ENCODE peak calls at places on chromosomes 3 and 15, in nine cellular contexts. B is pancreas, L is BJ, V is heart left ventricle, X is NB4, A is skeletal muscle cell, M is HFF-Myc, Z is AG04450, N is psoas muscle. F is an unnamed sample.

GRCh38 chr3:2847062-2847841 is 262.9 kb downstream of the IL5RA start:
- DNase-seq in B (no peak), L (no peak), V (no peak), X (no peak), A (no peak), M (no peak), Z (no peak), N (no peak), F (no peak)

GRCh38 chr15:60370804-60371700 is 26.7 kb downstream of the ANXA2 start:
- DNase-seq in B (peak; percentile 67), L (peak; percentile 97), V (no peak), X (no peak), A (peak; percentile 95), M (peak; percentile 99), Z (peak; percentile 94), N (peak; percentile 77), F (peak; percentile 93)

GRCh38 chr3:25155696-25156471 is 272.2 kb upstream of the RARB start:
- DNase-seq in B (no peak), L (no peak), V (no peak), X (no peak), A (no peak), M (peak; percentile 67), Z (no peak), N (no peak), F (peak; percentile 6)

GRCh38 chr15:71800835-71801745 is 9.3 kb upstream of the NR2E3 start:
- DNase-seq in B (peak; percentile 72), L (no peak), V (no peak), X (peak; percentile 57), A (peak; percentile 63), M (peak; percentile 84), Z (peak; percentile 67), N (no peak), F (peak; percentile 59)

GRCh38 chr3:148126962-148127361 is 570.7 kb upstream of the AGTR1 start:
- DNase-seq in B (no peak), L (no peak), V (no peak), X (no peak), A (no peak), M (no peak), Z (no peak), N (no peak), F (no peak)

GRCh38 chr3:111944377-111944776 is 34.4 kb upstream of the ABHD10 start:
- DNase-seq in B (no peak), L (no peak), V (no peak), X (no peak), A (no peak), M (no peak), Z (no peak), N (no peak), F (no peak)

GRCh38 chr15:67882487-67883227 is 42.8 kb upstream of the RNU6-1 start:
- DNase-seq in B (no peak), L (no peak), V (no peak), X (peak; percentile 93), A (no peak), M (no peak), Z (no peak), N (no peak), F (no peak)

GRCh38 chr3:64056616-64057165 is 33.4 kb upstream of the PSMD6 start:
- DNase-seq in B (no peak), L (no peak), V (no peak), X (no peak), A (peak; percentile 79), M (no peak), Z (peak; percentile 16), N (no peak), F (peak; percentile 35)

GRCh38 chr3:148708409-148708808 is 10.7 kb downstream of the AGTR1 start:
- DNase-seq in B (no peak), L (no peak), V (no peak), X (no peak), A (no peak), M (no peak), Z (no peak), N (no peak), F (no peak)

GRCh38 chr15:63583027-63583426 is 14.2 kb upstream of the FBXL22 start:
- DNase-seq in B (no peak), L (peak; percentile 76), V (no peak), X (no peak), A (no peak), M (no peak), Z (no peak), N (no peak), F (peak; percentile 73)

GRCh38 chr15:61411941-61412510 is 182.9 kb upstream of the RORA start:
- DNase-seq in B (no peak), L (no peak), V (no peak), X (no peak), A (no peak), M (no peak), Z (no peak), N (no peak), F (no peak)

GRCh38 chr15:65069179-65069578 is 1.4 kb upstream of the RASL12 start:
- DNase-seq in B (peak; percentile 28), L (peak; percentile 91), V (peak; percentile 51), X (no peak), A (peak; percentile 90), M (peak; percentile 98), Z (peak; percentile 99), N (no peak), F (no peak)

GRCh38 chr3:107367353-107367752 is 9.9 kb upstream of the CCDC54 start:
- DNase-seq in B (no peak), L (peak; percentile 10), V (no peak), X (peak; percentile 62), A (peak; percentile 34), M (peak; percentile 41), Z (peak; percentile 57), N (no peak), F (no peak)

GRCh38 chr3:76310661-76311060 is 525.3 kb upstream of the ZNF717 start:
- DNase-seq in B (no peak), L (no peak), V (no peak), X (no peak), A (no peak), M (no peak), Z (no peak), N (no peak), F (no peak)
- H3K4me3 ChIP-seq in B (no peak overlapping the region), L (no peak overlapping the region), V (no peak overlapping the region), X (no peak overlapping the region), A (no peak overlapping the region), M (no peak overlapping the region), Z (peak overlapping the region; percentile 67), N (no peak overlapping the region), F (no peak overlapping the region)

DNA sequence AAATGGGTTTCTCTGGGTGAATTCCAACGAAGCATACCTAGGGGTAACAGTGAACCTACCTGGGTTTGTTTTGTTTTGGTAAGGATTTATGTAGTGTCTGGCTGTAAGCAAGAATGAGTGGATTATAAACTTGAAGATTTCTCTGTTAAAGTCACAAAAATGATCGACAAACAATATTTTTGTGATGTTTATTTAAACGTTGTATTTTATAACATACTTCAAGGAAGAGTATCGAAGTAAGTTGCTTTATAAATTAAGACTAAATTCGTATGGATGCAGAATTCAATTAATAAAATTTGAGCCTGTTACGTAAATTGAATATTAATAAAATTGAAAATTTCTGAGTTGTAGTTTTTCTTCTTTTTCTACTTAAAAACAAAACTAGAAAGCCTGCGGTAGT is 982 bp upstream of the ZDHHC23 start:
- DNase-seq in B (no peak), L (no peak), V (no peak), X (no peak), A (no peak), M (no peak), Z (no peak), N (no peak), F (no peak)
- H3K4me3 ChIP-seq in B (peak overlapping the region; percentile 89), L (peak overlapping the region; percentile 56), V (peak overlapping the region; percentile 66), X (peak overlapping the region; percentile 49), A (no peak overlapping the region), M (peak overlapping the region; percentile 63), Z (no peak overlapping the region), N (peak overlapping the region; percentile 93), F (peak overlapping the region; percentile 77)

DNA sequence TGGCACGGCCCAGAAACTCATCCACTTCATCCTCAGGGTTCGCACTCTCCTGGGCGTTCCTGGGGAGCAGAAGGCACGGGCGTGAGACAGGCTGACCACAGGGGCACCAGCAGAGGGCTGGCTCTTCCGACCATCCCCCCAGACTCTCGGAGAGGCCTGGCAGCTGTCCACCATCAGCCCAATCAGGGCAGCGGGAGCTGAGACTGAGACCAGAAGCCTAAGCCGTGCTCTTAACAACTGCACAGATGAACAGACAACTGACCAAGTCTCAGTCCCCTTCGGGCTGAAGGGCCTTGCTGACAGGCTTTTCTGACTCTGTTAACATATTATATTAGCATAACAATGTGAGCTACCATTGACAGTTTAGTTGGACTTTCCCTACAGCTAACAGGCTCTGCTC is 118.0 kb downstream of the SEC22A start:
- DNase-seq in B (no peak), L (no peak), V (peak; percentile 57), X (no peak), A (no peak), M (no peak), Z (no peak), N (no peak), F (no peak)
- H3K4me3 ChIP-seq in B (no peak overlapping the region), L (no peak overlapping the region), V (no peak overlapping the region), X (no peak overlapping the region), A (no peak overlapping the region), M (no peak overlapping the region), Z (no peak overlapping the region), N (no peak overlapping the region), F (no peak overlapping the region)

GRCh38 chr15:31100738-31101137 is 787 bp downstream of the TRPM1 start:
- DNase-seq in B (no peak), L (no peak), V (no peak), X (no peak), A (no peak), M (no peak), Z (no peak), N (no peak), F (no peak)
- H3K4me3 ChIP-seq in B (no peak overlapping the region), L (no peak overlapping the region), V (no peak overlapping the region), X (no peak overlapping the region), A (no peak overlapping the region), M (no peak overlapping the region), Z (no peak overlapping the region), N (no peak overlapping the region), F (no peak overlapping the region)

DNA sequence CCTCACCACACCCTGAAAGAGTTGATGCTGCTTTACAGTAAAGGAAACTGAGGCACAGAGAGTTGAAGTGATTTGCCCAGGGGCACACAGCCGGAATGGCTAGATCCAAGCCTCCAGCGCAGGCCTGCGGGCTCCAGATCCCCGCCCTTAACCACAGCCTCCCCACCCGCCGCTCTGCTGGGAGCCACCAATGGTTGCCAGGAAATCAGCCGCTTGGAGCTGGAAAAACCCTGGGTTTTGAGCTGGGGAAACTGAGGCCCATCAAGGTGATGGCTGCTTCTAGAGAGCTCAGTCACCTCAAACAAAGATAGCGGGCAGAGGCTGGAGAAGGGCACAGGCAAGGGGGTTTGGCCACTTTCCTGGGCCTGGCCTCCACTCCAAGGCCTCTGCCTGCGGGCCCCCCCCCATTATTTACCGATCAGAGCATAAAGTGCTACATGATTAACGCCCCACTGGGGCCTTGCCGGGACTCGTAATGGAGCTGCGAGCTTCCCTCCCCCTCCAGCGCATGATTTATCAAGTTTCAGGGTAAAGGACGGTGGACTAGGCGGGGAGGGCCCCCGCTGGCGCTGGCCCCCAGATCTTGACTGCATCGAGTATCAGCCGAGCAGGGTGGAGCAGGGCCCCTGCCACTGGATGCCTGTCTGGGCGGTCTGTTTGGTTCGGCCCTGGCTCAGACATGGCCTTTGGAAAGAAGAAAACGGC is 9.2 kb downstream of the PLXND1 start:
- DNase-seq in B (no peak), L (no peak), V (no peak), X (no peak), A (no peak), M (no peak), Z (no peak), N (no peak), F (no peak)
- H3K4me3 ChIP-seq in B (no peak overlapping the region), L (no peak overlapping the region), V (peak overlapping the region; percentile 36), X (peak overlapping the region; percentile 38), A (no peak overlapping the region), M (peak overlapping the region; percentile 21), Z (peak overlapping the region; percentile 10), N (peak overlapping the region; percentile 49), F (no peak overlapping the region)

GRCh38 chr3:15309662-15310335 is 22.6 kb downstream of the SH3BP5 start:
- DNase-seq in B (no peak), L (no peak), V (no peak), X (no peak), A (no peak), M (no peak), Z (no peak), N (no peak), F (no peak)
- H3K4me3 ChIP-seq in B (no peak overlapping the region), L (no peak overlapping the region), V (no peak overlapping the region), X (no peak overlapping the region), A (no peak overlapping the region), M (no peak overlapping the region), Z (no peak overlapping the region), N (no peak overlapping the region), F (no peak overlapping the region)